ENCODE peak calls at places on chromosomes 2 and 18, in seven cellular contexts. K, D, P, V, T, S and M are unnamed samples.

GRCh38 chr2:58336416-58336815 is 95.3 kb upstream of the FANCL start:
- DNase-seq in K (no peak), V (no peak), P (no peak), S (no peak), D (no peak), T (no peak), M (no peak)

GRCh38 chr2:15648593-15649525 is 57.2 kb downstream of the DDX1 start:
- DNase-seq in K (no peak), D (no peak), S (no peak), V (no peak), P (no peak), T (no peak), M (no peak)

GRCh38 chr2:122451040-122451439 is 695.6 kb downstream of the TSN start:
- DNase-seq in D (peak; percentile 64), P (peak; percentile 33), K (peak; percentile 47), V (peak; percentile 2), S (no peak), T (no peak), M (no peak)

GRCh38 chr2:109226128-109226527 is 97.1 kb downstream of the SH3RF3 start:
- DNase-seq in T (no peak), S (no peak), V (no peak), D (no peak), P (no peak), K (peak; percentile 47), M (no peak)

GRCh38 chr2:201930043-201930442 is 103.6 kb upstream of the FZD7 start:
- DNase-seq in S (no peak), V (no peak), T (no peak), P (no peak), K (no peak), D (no peak), M (no peak)

GRCh38 chr2:150495993-150496627 is 8.6 kb upstream of the RND3 start:
- DNase-seq in V (peak; percentile 98), P (no peak), T (peak; percentile 98), S (no peak), D (peak; percentile 96), K (no peak), M (peak; percentile 83)

GRCh38 chr2:190216829-190217228 is 102.8 kb downstream of the HIBCH start:
- DNase-seq in K (peak; percentile 35), T (no peak), P (peak; percentile 13), V (no peak), D (no peak), S (no peak), M (no peak)

GRCh38 chr2:240913810-240914644 is 7.9 kb downstream of the CROCC2 start:
- DNase-seq in S (no peak), V (peak; percentile 79), D (peak; percentile 72), T (peak; percentile 66), K (peak; percentile 43), P (peak; percentile 72), M (no peak)

GRCh38 chr18:50982802-50983179 is 15.0 kb downstream of the ELAC1 start:
- DNase-seq in S (no peak), K (no peak), D (peak; percentile 25), T (no peak), P (no peak), V (peak; percentile 7), M (no peak)

GRCh38 chr18:6406910-6407470 is 7.7 kb downstream of the L3MBTL4 start:
- DNase-seq in V (no peak), D (no peak), T (no peak), P (no peak), S (no peak), K (peak; percentile 70), M (no peak)

GRCh38 chr2:230924470-230925341 is at the start of gene GPR55:
- DNase-seq in S (no peak), V (no peak), T (no peak), K (no peak), P (no peak), D (no peak), M (no peak)

GRCh38 chr2:27285481-27285880 is 3.3 kb downstream of the TRIM54 start:
- DNase-seq in S (no peak), K (no peak), T (no peak), D (no peak), P (no peak), V (no peak), M (no peak)

GRCh38 chr2:233990261-233990798 is 60.2 kb upstream of the SPP2 start:
- DNase-seq in S (no peak), T (peak; percentile 34), D (no peak), V (peak; percentile 49), K (no peak), P (no peak), M (no peak)

GRCh38 chr18:76167440-76167839 is 327.6 kb downstream of the ZNF516 start:
- DNase-seq in P (no peak), K (no peak), S (no peak), D (no peak), T (no peak), V (no peak), M (no peak)

GRCh38 chr2:27407798-27408491 is 1.4 kb downstream of the PPM1G start:
- DNase-seq in T (peak; percentile 36), D (peak; percentile 79), S (peak; percentile 60), V (peak; percentile 46), P (peak; percentile 70), K (peak; percentile 88), M (no peak)

GRCh38 chr18:23573948-23574431 is 12.3 kb downstream of the NPC1 start:
- DNase-seq in K (no peak), V (peak; percentile 85), T (peak; percentile 82), D (peak; percentile 77), S (no peak), P (peak; percentile 55), M (no peak)

GRCh38 chr2:102356741-102357140 is 1.1 kb downstream of the IL18R1 start:
- DNase-seq in D (no peak), T (no peak), P (no peak), K (no peak), S (no peak), V (no peak), M (no peak)

GRCh38 chr2:102358496-102358895 is 2.9 kb downstream of the IL18R1 start:
- DNase-seq in K (no peak), D (no peak), V (no peak), S (no peak), T (no peak), P (no peak), M (no peak)

GRCh38 chr2:102357975-102358374 is 2.4 kb downstream of the IL18R1 start:
- DNase-seq in P (no peak), K (no peak), V (no peak), T (no peak), S (no peak), D (no peak), M (no peak)

GRCh38 chr2:102356381-102356712 is 751 bp downstream of the IL18R1 start:
- DNase-seq in K (no peak), D (no peak), T (no peak), P (no peak), V (no peak), S (no peak), M (no peak)

DNA sequence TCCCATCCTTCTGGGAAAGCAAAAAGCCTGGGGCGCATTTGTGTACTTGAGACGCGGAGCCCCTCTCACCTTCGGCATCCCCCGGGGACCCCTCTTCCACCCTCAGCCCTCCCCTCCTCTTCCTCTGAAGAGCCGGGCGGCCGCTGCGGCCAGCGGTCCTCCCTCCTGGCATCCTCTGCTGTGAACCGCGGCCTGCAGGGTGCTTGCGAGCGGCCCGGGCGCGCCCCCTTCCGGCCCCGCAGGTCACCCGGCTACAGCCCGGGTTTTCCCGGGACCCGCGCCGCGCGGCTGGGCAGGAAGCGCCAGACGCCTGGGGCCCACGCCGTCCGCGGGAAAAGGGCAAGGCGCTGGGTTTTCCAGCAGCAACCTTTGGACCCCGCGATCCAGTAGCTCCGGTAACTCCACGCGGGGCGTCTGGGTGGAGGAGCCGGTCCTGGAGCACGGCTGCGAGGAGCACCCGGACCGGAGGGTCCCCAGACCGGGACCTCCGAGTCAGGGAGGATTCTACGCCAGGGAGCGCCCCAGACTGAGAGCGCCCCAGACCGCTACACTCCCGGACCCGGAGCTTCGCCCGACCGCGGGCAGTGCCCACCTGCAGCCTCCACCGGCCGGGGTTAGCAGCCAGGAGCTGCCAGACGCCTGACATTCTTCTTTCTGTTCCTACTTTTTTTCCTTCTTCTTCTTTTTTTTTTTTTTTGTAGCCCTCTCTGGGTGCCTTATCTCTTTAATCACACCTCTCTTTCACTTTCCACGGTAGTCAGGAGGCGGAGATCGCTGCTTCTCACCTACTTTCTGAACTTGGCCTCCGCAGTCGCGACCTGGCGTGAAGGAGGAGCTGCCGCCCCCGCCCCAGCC is at the start of gene IL18R1:
- DNase-seq in T (peak; percentile 49), P (peak; percentile 92), K (peak; percentile 53), S (peak; percentile 32), D (peak; percentile 92), V (peak; percentile 72), M (no peak)
- TF ChIP-seq EZH2 in T (no peak), P (no peak), K (peak; percentile 81), S (no peak), D (no peak), V (no peak), M (no peak)

GRCh38 chr2:216741223-216741593 is 45.9 kb upstream of the IGFBP5 start:
- DNase-seq in D (no peak), K (no peak), P (no peak), S (no peak), V (no peak), T (no peak), M (no peak)

GRCh38 chr2:216735661-216736060 is 40.3 kb upstream of the IGFBP5 start:
- DNase-seq in K (no peak), D (no peak), T (no peak), V (no peak), P (no peak), S (no peak), M (no peak)

GRCh38 chr2:216736326-216736725 is 41.0 kb upstream of the IGFBP5 start:
- DNase-seq in V (no peak), T (no peak), D (no peak), K (no peak), S (no peak), P (no peak), M (no peak)

GRCh38 chr2:216740557-216741222 is 45.3 kb upstream of the IGFBP5 start:
- DNase-seq in S (no peak), P (peak; percentile 74), V (peak; percentile 13), D (no peak), K (peak; percentile 47), T (peak; percentile 9), M (no peak)

GRCh38 chr2:216739035-216739434 is 43.7 kb upstream of the IGFBP5 start:
- DNase-seq in P (no peak), T (no peak), D (no peak), K (no peak), S (no peak), V (no peak), M (no peak)
- H3K4me2 ChIP-seq in P (no peak overlapping the region), T (no peak overlapping the region), D (no peak overlapping the region), K (no peak overlapping the region), S (no peak overlapping the region), V (no peak overlapping the region), M (no peak overlapping the region)

DNA sequence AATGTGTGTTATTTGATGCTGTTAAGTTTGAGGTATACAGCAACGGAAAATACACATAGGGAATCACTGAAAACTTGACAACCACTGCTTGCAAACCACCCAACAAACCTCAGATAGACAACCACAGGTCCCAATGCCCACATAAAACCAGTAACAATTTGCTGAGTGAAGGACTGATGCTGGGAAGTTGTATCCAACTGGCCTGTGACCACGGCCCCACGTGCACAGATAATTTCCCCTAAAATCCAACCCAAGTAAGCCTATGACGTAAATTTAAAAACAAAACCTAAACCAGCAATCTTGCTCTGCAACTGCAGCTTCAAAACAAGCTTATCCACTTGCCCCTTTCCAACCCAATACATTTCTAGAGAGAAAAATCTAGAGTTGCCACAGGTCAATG is 28.0 kb upstream of the CREB1 start:
- DNase-seq in K (no peak), V (no peak), S (no peak), D (no peak), P (no peak), T (no peak), M (no peak)
- H3K4me1 ChIP-seq in K (no peaks in the 10 kb centered on the region), V (peaks cover 16% of the 10 kb centered on the region), S (peaks cover 9% of the 10 kb centered on the region), D (peaks cover 40% of the 10 kb centered on the region), P (peaks cover 12% of the 10 kb centered on the region), T (peaks cover 40% of the 10 kb centered on the region), M (peaks cover 36% of the 10 kb centered on the region)

GRCh38 chr2:20604401-20604911 is 46.4 kb downstream of the HS1BP3 start:
- DNase-seq in K (no peak), V (no peak), T (no peak), D (no peak), P (no peak), S (no peak), M (no peak)
- TF ChIP-seq EZH2 in K (no peak), V (no peak), T (no peak), D (no peak), P (no peak), S (no peak), M (no peak)